ENCODE peak calls at places on chromosomes 7 and 10, in nine cellular contexts. One of them, this sample, is unnamed.

GRCh38 chr7:46633200-46633599 is 712.1 kb upstream of the IGFBP3 start:
- DNase-seq in K562: no peak
- DNase-seq in AG10803: no peak
- DNase-seq in AG09319: no peak
- DNase-seq in RWPE1: no peak
- DNase-seq in MCF 10A: no peak
- DNase-seq in Panc1: no peak
- DNase-seq in upper lobe of right lung: no peak
- DNase-seq in astrocyte of the spinal cord: no peak
- DNase-seq in this sample: no peak

GRCh38 chr7:129750091-129750870 is 138.8 kb downstream of the NRF1 start:
- DNase-seq in astrocyte of the spinal cord: no peak
- DNase-seq in upper lobe of right lung: no peak
- DNase-seq in RWPE1: no peak
- DNase-seq in MCF 10A: no peak
- DNase-seq in K562: peak
- DNase-seq in AG09319: no peak
- DNase-seq in AG10803: no peak
- DNase-seq in Panc1: no peak
- DNase-seq in this sample: no peak

GRCh38 chr10:60494774-60495173 is 105.1 kb upstream of the ANK3 start:
- DNase-seq in upper lobe of right lung: no peak
- DNase-seq in Panc1: no peak
- DNase-seq in astrocyte of the spinal cord: no peak
- DNase-seq in MCF 10A: no peak
- DNase-seq in RWPE1: no peak
- DNase-seq in AG09319: no peak
- DNase-seq in K562: no peak
- DNase-seq in AG10803: no peak
- DNase-seq in this sample: no peak

GRCh38 chr7:1377111-1377909 is 82.0 kb downstream of the MICALL2 start:
- DNase-seq in K562: peak
- DNase-seq in upper lobe of right lung: no peak
- DNase-seq in astrocyte of the spinal cord: no peak
- DNase-seq in AG10803: no peak
- DNase-seq in Panc1: peak
- DNase-seq in MCF 10A: no peak
- DNase-seq in AG09319: no peak
- DNase-seq in RWPE1: no peak
- DNase-seq in this sample: no peak

GRCh38 chr10:113135025-113135424 is 185.0 kb downstream of the TCF7L2 start:
- DNase-seq in MCF 10A: no peak
- DNase-seq in AG09319: no peak
- DNase-seq in astrocyte of the spinal cord: no peak
- DNase-seq in Panc1: no peak
- DNase-seq in RWPE1: no peak
- DNase-seq in AG10803: no peak
- DNase-seq in K562: no peak
- DNase-seq in upper lobe of right lung: no peak
- DNase-seq in this sample: no peak

GRCh38 chr10:17669185-17669872 is 25.4 kb downstream of the STAM start:
- DNase-seq in MCF 10A: no peak
- DNase-seq in upper lobe of right lung: no peak
- DNase-seq in astrocyte of the spinal cord: no peak
- DNase-seq in Panc1: no peak
- DNase-seq in K562: no peak
- DNase-seq in AG10803: peak
- DNase-seq in RWPE1: no peak
- DNase-seq in AG09319: no peak
- DNase-seq in this sample: no peak

GRCh38 chr7:26397786-26398435 is 106.2 kb downstream of the SNX10 start:
- DNase-seq in RWPE1: no peak
- DNase-seq in AG10803: peak
- DNase-seq in K562: peak
- DNase-seq in MCF 10A: no peak
- DNase-seq in upper lobe of right lung: no peak
- DNase-seq in Panc1: no peak
- DNase-seq in AG09319: no peak
- DNase-seq in astrocyte of the spinal cord: no peak
- DNase-seq in this sample: no peak

GRCh38 chr10:102188298-102188940 is 36.2 kb downstream of the NOLC1 start:
- DNase-seq in Panc1: no peak
- DNase-seq in K562: no peak
- DNase-seq in MCF 10A: no peak
- DNase-seq in RWPE1: no peak
- DNase-seq in AG10803: no peak
- DNase-seq in upper lobe of right lung: no peak
- DNase-seq in AG09319: no peak
- DNase-seq in astrocyte of the spinal cord: no peak
- DNase-seq in this sample: no peak

GRCh38 chr7:23544913-23545354 is 13.2 kb upstream of the TRA2A start:
- DNase-seq in astrocyte of the spinal cord: peak
- DNase-seq in AG10803: peak
- DNase-seq in RWPE1: peak
- DNase-seq in Panc1: peak
- DNase-seq in MCF 10A: peak
- DNase-seq in K562: peak
- DNase-seq in upper lobe of right lung: no peak
- DNase-seq in AG09319: no peak
- DNase-seq in this sample: no peak

GRCh38 chr10:92810934-92811532 is 37.3 kb upstream of the EXOC6 start:
- DNase-seq in AG10803: no peak
- DNase-seq in K562: no peak
- DNase-seq in Panc1: no peak
- DNase-seq in MCF 10A: no peak
- DNase-seq in AG09319: no peak
- DNase-seq in RWPE1: no peak
- DNase-seq in upper lobe of right lung: no peak
- DNase-seq in astrocyte of the spinal cord: no peak
- DNase-seq in this sample: no peak

GRCh38 chr7:26439502-26440252 is 148.0 kb downstream of the SNX10 start:
- DNase-seq in K562: no peak
- DNase-seq in AG09319: no peak
- DNase-seq in astrocyte of the spinal cord: no peak
- DNase-seq in Panc1: no peak
- DNase-seq in AG10803: no peak
- DNase-seq in MCF 10A: no peak
- DNase-seq in RWPE1: no peak
- DNase-seq in upper lobe of right lung: no peak
- DNase-seq in this sample: no peak

GRCh38 chr10:28087675-28088351 is 88.9 kb upstream of the ODAD2 start:
- DNase-seq in upper lobe of right lung: no peak
- DNase-seq in RWPE1: peak
- DNase-seq in MCF 10A: peak
- DNase-seq in astrocyte of the spinal cord: peak
- DNase-seq in Panc1: no peak
- DNase-seq in AG10803: peak
- DNase-seq in K562: no peak
- DNase-seq in AG09319: no peak
- DNase-seq in this sample: no peak

GRCh38 chr7:91567111-91568012 is 303.1 kb downstream of the FZD1 start:
- DNase-seq in Panc1: no peak
- DNase-seq in K562: no peak
- DNase-seq in astrocyte of the spinal cord: no peak
- DNase-seq in MCF 10A: no peak
- DNase-seq in upper lobe of right lung: no peak
- DNase-seq in RWPE1: no peak
- DNase-seq in AG09319: no peak
- DNase-seq in AG10803: no peak
- DNase-seq in this sample: no peak

GRCh38 chr10:99945286-99945685 is 64.5 kb downstream of the DNMBP start:
- DNase-seq in RWPE1: peak
- DNase-seq in K562: no peak
- DNase-seq in MCF 10A: peak
- DNase-seq in AG10803: peak
- DNase-seq in astrocyte of the spinal cord: peak
- DNase-seq in upper lobe of right lung: no peak
- DNase-seq in AG09319: peak
- DNase-seq in Panc1: no peak
- DNase-seq in this sample: no peak

GRCh38 chr10:28503114-28503513 is 29.8 kb upstream of the WAC start:
- DNase-seq in astrocyte of the spinal cord: peak
- DNase-seq in MCF 10A: peak
- DNase-seq in upper lobe of right lung: no peak
- DNase-seq in AG10803: peak
- DNase-seq in RWPE1: peak
- DNase-seq in K562: no peak
- DNase-seq in Panc1: no peak
- DNase-seq in AG09319: no peak
- DNase-seq in this sample: no peak

GRCh38 chr7:134255814-134256213 is 60.9 kb downstream of the SLC35B4 start:
- DNase-seq in MCF 10A: peak
- DNase-seq in K562: peak
- DNase-seq in Panc1: no peak
- DNase-seq in astrocyte of the spinal cord: no peak
- DNase-seq in upper lobe of right lung: no peak
- DNase-seq in AG09319: no peak
- DNase-seq in RWPE1: no peak
- DNase-seq in AG10803: no peak
- DNase-seq in this sample: no peak

DNA sequence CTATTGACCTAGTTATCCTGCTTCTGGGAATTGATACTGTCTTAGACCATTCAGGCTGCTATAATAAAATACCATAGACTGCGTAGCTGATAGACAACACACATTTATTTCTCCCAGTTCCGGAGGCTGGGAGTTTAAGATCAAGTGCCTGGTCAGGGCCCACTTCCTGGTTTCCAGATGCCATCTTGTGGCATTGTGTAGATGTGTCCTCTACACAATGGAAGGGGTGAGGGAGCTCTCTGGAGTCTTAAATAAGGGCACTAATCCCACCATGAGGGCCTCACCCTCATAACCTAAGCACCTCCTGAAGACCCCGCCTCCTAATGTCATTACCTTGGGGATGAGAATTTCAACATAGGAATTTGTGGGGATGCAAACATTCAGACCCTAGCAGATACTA is 62.4 kb downstream of the SLC35B4 start:
- DNase-seq in K562: peak
- DNase-seq in astrocyte of the spinal cord: peak
- DNase-seq in upper lobe of right lung: no peak
- DNase-seq in AG09319: no peak
- DNase-seq in Panc1: no peak
- DNase-seq in RWPE1: no peak
- DNase-seq in MCF 10A: peak
- DNase-seq in AG10803: peak
- DNase-seq in this sample: no peak
- TF ChIP-seq CTCF in K562: peak
- TF ChIP-seq CTCF in astrocyte of the spinal cord: peak
- TF ChIP-seq CTCF in upper lobe of right lung: peak
- TF ChIP-seq CTCF in AG09319: peak
- TF ChIP-seq CTCF in Panc1: peak
- TF ChIP-seq CTCF in RWPE1: no peak
- TF ChIP-seq CTCF in MCF 10A: no peak
- TF ChIP-seq CTCF in AG10803: peak
- TF ChIP-seq CTCF in this sample: no peak

GRCh38 chr10:16594106-16594505 is 72.4 kb upstream of the C1QL3 start:
- DNase-seq in MCF 10A: no peak
- DNase-seq in AG10803: no peak
- DNase-seq in Panc1: no peak
- DNase-seq in K562: no peak
- DNase-seq in astrocyte of the spinal cord: no peak
- DNase-seq in upper lobe of right lung: no peak
- DNase-seq in AG09319: no peak
- DNase-seq in RWPE1: no peak
- DNase-seq in this sample: no peak
- TF ChIP-seq CTCF in MCF 10A: no peak
- TF ChIP-seq CTCF in AG10803: no peak
- TF ChIP-seq CTCF in Panc1: no peak
- TF ChIP-seq CTCF in K562: no peak
- TF ChIP-seq CTCF in astrocyte of the spinal cord: no peak
- TF ChIP-seq CTCF in upper lobe of right lung: no peak
- TF ChIP-seq CTCF in AG09319: no peak
- TF ChIP-seq CTCF in RWPE1: no peak
- TF ChIP-seq CTCF in this sample: no peak

DNA sequence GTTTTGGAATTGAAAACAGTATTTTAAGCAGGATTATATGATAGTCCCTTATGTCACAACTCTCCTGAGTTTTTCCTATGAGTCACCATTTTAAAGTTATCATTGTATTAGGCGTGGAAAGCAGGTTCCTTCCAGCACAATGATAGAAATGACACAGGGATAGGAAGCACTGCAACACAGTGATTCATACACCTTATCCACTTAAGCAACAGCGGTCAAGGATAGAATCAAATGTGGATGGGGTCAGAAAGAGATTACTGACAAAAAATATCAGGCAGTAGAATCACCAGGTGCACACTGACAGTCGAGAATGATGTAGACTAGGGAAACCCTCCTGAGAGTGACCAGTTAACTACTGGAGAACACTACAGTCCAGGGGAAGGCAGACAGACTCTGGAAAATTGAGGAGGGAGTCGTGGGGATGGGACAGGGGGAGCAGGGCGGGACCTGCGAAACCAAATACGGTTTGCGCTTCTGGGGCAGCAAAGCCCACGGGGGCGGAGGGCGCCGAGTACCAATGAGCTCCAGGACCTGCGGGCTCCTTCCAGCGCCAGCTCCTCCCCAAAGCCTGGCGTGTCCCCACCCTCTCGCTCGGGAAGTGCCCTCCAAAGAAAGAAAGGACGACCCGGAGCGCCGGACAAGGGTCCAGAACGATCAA is 479 bp downstream of the PNPLA8 start:
- DNase-seq in RWPE1: peak
- DNase-seq in Panc1: peak
- DNase-seq in K562: peak
- DNase-seq in upper lobe of right lung: no peak
- DNase-seq in MCF 10A: peak
- DNase-seq in AG09319: peak
- DNase-seq in astrocyte of the spinal cord: peak
- DNase-seq in AG10803: peak
- DNase-seq in this sample: no peak
- TF ChIP-seq CTCF in RWPE1: no peak
- TF ChIP-seq CTCF in Panc1: no peak
- TF ChIP-seq CTCF in K562: no peak
- TF ChIP-seq CTCF in upper lobe of right lung: no peak
- TF ChIP-seq CTCF in MCF 10A: no peak
- TF ChIP-seq CTCF in AG09319: no peak
- TF ChIP-seq CTCF in astrocyte of the spinal cord: no peak
- TF ChIP-seq CTCF in AG10803: no peak
- TF ChIP-seq CTCF in this sample: no peak

DNA sequence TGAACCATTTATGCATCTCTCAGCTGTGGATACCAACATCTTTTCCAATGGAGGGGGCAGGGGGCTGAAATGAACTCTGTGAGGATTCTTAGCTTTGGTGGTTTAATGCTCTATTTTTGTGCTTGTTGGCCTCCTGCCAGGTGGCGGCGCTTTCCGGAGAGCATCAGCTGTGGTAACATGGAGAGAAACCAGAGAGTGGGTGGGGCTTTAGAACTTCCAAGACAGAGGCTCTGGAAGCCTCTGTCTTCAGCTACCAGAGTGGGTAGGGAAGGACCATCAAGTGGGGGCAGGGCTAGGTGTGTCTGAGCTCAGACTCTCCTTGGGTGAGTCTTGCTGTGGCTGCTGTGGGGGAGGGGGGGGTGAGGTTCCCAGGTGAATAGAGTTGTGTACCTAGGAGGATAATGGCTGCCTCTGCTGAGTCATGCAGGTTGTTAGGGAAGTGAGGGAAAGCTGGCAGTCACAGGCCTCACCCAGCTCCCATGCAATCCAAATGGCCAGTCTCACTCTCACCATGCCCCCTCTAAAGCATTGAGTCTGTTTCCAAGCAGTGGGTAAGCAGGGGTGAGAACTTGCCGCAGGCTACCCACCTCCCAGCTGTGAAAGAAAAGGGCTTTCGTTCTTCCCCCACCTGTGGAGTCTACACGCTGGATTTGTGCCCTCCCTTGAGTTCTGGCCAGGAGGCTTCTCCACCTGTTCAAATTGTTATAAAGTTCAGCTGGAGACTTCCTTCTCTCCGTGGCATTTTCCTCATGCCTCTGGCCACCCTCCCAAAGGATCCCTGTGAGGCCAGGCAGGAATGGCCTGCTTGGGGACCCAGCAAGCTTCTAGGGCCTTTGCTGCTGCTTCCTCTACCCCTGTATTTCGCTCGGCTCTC is 527.0 kb downstream of the NEBL start:
- DNase-seq in Panc1: no peak
- DNase-seq in RWPE1: no peak
- DNase-seq in MCF 10A: no peak
- DNase-seq in upper lobe of right lung: no peak
- DNase-seq in astrocyte of the spinal cord: no peak
- DNase-seq in AG09319: no peak
- DNase-seq in AG10803: no peak
- DNase-seq in K562: no peak
- DNase-seq in this sample: no peak
- TF ChIP-seq CTCF in Panc1: no peak
- TF ChIP-seq CTCF in RWPE1: no peak
- TF ChIP-seq CTCF in MCF 10A: no peak
- TF ChIP-seq CTCF in upper lobe of right lung: no peak
- TF ChIP-seq CTCF in astrocyte of the spinal cord: no peak
- TF ChIP-seq CTCF in AG09319: no peak
- TF ChIP-seq CTCF in AG10803: no peak
- TF ChIP-seq CTCF in K562: no peak
- TF ChIP-seq CTCF in this sample: no peak